ENCODE peak calls at places on chromosomes 4 and X, in five cellular contexts. G, M, C, I and R are unnamed samples.

GRCh38 chr4:113232194-113232593 is 182.7 kb downstream of the ANK2 start:
- DNase-seq in G (peak; percentile 6), M (no peak), C (no peak), I (no peak), R (no peak)

GRCh38 chr4:107444-108429 is 16.6 kb upstream of the ZNF718 start:
- DNase-seq in G (no peak), M (no peak), C (no peak), I (no peak), R (no peak)

GRCh38 chr4:16026155-16026761 is 57.6 kb downstream of the PROM1 start:
- DNase-seq in G (peak; percentile 61), M (peak; percentile 44), C (peak; percentile 48), I (peak; percentile 64), R (peak; percentile 79)

GRCh38 chr4:138736362-138736761 is 279.2 kb upstream of the NOCT start:
- DNase-seq in G (peak; percentile 64), M (no peak), C (no peak), I (no peak), R (no peak)

GRCh38 chr4:26763063-26763462 is 97.6 kb upstream of the STIM2 start:
- DNase-seq in G (no peak), M (no peak), C (no peak), I (no peak), R (no peak)

GRCh38 chr4:81648576-81649272 is 177.0 kb upstream of the RASGEF1B start:
- DNase-seq in G (no peak), M (no peak), C (no peak), I (no peak), R (no peak)

GRCh38 chr4:86441175-86441960 is 81.5 kb upstream of the MAPK10 start:
- DNase-seq in G (peak; percentile 23), M (no peak), C (no peak), I (no peak), R (no peak)

GRCh38 chrX:32408389-32408788 is 803.0 kb downstream of the DMD start:
- DNase-seq in G (no peak), M (no peak), C (no peak), I (no peak), R (no peak)

GRCh38 chr4:5705672-5706310 is 2.6 kb downstream of the EVC2 start:
- DNase-seq in G (no peak), M (no peak), C (no peak), I (peak; percentile 32), R (peak; percentile 84)
- TF ChIP-seq POLR2A in G (no peak), M (no peak), C (no peak), I (no peak), R (no peak)

GRCh38 chrX:66014084-66014483 is 25.8 kb downstream of the VSIG4 start:
- DNase-seq in G (no peak), M (no peak), C (no peak), I (no peak), R (no peak)

GRCh38 chrX:66014560-66014959 is 25.3 kb downstream of the VSIG4 start:
- DNase-seq in G (no peak), M (no peak), C (no peak), I (no peak), R (no peak)

GRCh38 chrX:66016905-66017658 is 22.8 kb downstream of the VSIG4 start:
- DNase-seq in G (no peak), M (no peak), C (no peak), I (no peak), R (peak; percentile 21)

GRCh38 chrX:66015906-66016689 is 23.8 kb downstream of the VSIG4 start:
- DNase-seq in G (no peak), M (no peak), C (no peak), I (no peak), R (peak; percentile 4)

GRCh38 chrX:66015152-66015827 is 24.6 kb downstream of the VSIG4 start:
- DNase-seq in G (no peak), M (no peak), C (no peak), I (peak; percentile 36), R (peak; percentile 29)
- TF ChIP-seq POLR2A in G (no peak), M (no peak), C (no peak), I (no peak), R (peak; percentile 56)

GRCh38 chr4:1200425-1201035 is 28.1 kb upstream of the SPON2 start:
- DNase-seq in G (peak; percentile 95), M (no peak), C (no peak), I (peak; percentile 41), R (no peak)

GRCh38 chr4:1202526-1203378 is 30.4 kb upstream of the SPON2 start:
- DNase-seq in G (no peak), M (no peak), C (no peak), I (peak; percentile 1), R (no peak)

GRCh38 chr4:1199556-1200331 is 27.4 kb upstream of the SPON2 start:
- DNase-seq in G (no peak), M (no peak), C (no peak), I (peak; percentile 1), R (no peak)

GRCh38 chr4:1204286-1204827 is 32.0 kb upstream of the SPON2 start:
- DNase-seq in G (no peak), M (no peak), C (no peak), I (peak; percentile 1), R (no peak)

DNA sequence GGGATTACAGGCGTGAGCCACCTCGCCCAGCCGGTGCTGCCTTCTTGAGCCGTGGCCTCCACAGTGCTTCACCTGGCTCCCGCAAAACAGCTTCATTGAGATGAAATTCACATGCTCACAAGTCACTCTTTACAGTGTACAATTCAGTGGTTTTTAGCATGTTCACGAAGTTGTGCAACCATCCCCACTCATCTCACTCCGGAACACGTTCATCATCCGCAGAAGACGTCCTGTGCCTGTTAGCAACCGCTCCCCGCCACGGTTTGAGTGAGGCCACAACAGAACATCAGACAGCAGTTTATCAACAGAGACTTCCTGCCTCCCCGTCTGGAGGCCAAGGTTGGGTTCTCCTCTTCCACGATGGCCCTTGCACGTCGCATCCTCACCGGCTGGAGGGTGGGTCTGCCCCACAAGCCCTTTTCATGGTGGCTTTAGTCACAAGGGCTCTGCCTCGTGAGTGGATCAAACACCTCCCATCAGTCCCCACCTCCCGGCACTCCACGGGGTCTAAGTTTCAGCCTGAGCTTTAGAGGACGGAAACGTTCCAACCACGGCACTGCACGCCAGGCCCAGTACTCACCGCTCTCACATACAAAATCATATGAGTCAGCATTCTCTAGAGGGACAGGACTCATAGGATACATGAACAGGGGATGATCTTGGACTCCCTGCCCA is 29.6 kb upstream of the SPON2 start:
- DNase-seq in G (peak; percentile 95), M (no peak), C (no peak), I (peak; percentile 77), R (no peak)
- TF ChIP-seq POLR2A in G (no peak), M (no peak), C (no peak), I (no peak), R (no peak)

GRCh38 chrX:48920713-48921104 is 1.9 kb upstream of the PIM2 start:
- DNase-seq in G (no peak), M (no peak), C (no peak), I (no peak), R (no peak)

GRCh38 chrX:48927736-48928382 is 9.0 kb upstream of the PIM2 start:
- DNase-seq in G (no peak), M (no peak), C (no peak), I (no peak), R (no peak)

GRCh38 chrX:48923771-48924170 is 4.9 kb upstream of the PIM2 start:
- DNase-seq in G (no peak), M (no peak), C (no peak), I (no peak), R (no peak)

GRCh38 chrX:48927125-48927524 is 8.3 kb upstream of the PIM2 start:
- DNase-seq in G (no peak), M (no peak), C (no peak), I (no peak), R (no peak)

GRCh38 chrX:48924270-48924669 is 5.4 kb upstream of the PIM2 start:
- DNase-seq in G (no peak), M (no peak), C (no peak), I (no peak), R (no peak)
- TF ChIP-seq POLR2A in G (no peak), M (no peak), C (no peak), I (no peak), R (no peak)

DNA sequence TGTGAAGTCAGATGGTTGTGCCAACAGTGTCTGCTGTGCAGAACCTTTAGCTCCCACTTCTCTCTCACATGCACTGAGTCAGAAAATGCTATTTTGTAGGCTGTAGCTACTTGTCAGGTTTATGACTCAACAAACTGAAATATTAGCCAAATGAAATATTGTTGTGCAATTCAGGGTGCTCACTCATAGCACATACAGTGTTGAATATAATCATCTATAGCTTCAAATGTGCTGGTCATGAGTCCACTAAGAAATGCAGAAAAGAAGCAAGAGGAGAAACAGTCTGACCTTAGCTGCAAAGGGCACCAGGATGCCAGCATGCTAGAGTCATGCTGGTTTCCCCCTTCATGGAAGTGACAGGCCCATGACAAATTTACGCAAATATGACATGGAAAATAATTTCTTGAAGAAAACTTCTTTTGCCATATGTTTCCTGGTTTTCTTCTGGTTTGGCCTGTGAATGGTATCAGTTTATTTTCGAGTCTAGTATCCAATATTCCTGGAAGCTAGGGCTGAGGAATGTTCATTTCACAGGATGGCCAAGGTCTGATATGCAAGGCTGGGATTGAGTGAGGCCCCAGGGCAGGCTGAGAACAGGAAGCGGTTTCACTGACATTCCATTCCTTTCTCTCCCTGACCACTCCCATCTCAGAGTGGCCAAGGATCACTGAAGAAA is 10.3 kb upstream of the CXCL2 start:
- DNase-seq in G (peak; percentile 97), M (no peak), C (peak; percentile 81), I (peak; percentile 54), R (no peak)
- TF ChIP-seq POLR2A in G (peak; percentile 7), M (no peak), C (no peak), I (no peak), R (no peak)

GRCh38 chr4:4329496-4329895 is 39.4 kb downstream of the ZBTB49 start:
- DNase-seq in G (no peak), M (no peak), C (no peak), I (no peak), R (no peak)

GRCh38 chr4:4328206-4328605 is 38.2 kb downstream of the ZBTB49 start:
- DNase-seq in G (no peak), M (no peak), C (no peak), I (no peak), R (no peak)

GRCh38 chr4:4330794-4331193 is 40.7 kb downstream of the ZBTB49 start:
- DNase-seq in G (no peak), M (no peak), C (no peak), I (no peak), R (no peak)

GRCh38 chr4:4327652-4328121 is 37.6 kb downstream of the ZBTB49 start:
- DNase-seq in G (no peak), M (peak; percentile 62), C (no peak), I (peak; percentile 15), R (peak; percentile 48)

GRCh38 chr4:4328840-4329239 is 38.8 kb downstream of the ZBTB49 start:
- DNase-seq in G (no peak), M (no peak), C (no peak), I (no peak), R (no peak)
- TF ChIP-seq POLR2A in G (no peak), M (no peak), C (no peak), I (no peak), R (no peak)

GRCh38 chr4:1871471-1872021 is 353 bp downstream of the NSD2 start:
- DNase-seq in G (no peak), M (no peak), C (no peak), I (no peak), R (peak; percentile 79)

GRCh38 chr4:1868912-1869311 is 2.3 kb upstream of the NSD2 start:
- DNase-seq in G (no peak), M (no peak), C (no peak), I (no peak), R (no peak)

GRCh38 chr4:1870328-1870577 is 940 bp upstream of the NSD2 start:
- DNase-seq in G (peak; percentile 66), M (peak; percentile 80), C (peak; percentile 73), I (peak; percentile 95), R (peak; percentile 92)

GRCh38 chr4:1869530-1870327 is 1.5 kb upstream of the NSD2 start:
- DNase-seq in G (no peak), M (no peak), C (no peak), I (no peak), R (no peak)

GRCh38 chr4:1870578-1871443 is at the start of gene NSD2:
- DNase-seq in G (peak; percentile 87), M (peak; percentile 67), C (peak; percentile 68), I (peak; percentile 90), R (peak; percentile 98)
- TF ChIP-seq POLR2A in G (peak; percentile 83), M (peak; percentile 63), C (peak; percentile 65), I (peak; percentile 49), R (peak; percentile 97)